ENCODE peak calls at places on chromosomes 13 and 19, in eight cellular contexts. J is Peyer's patch, D is heart left ventricle, M is endothelial cell of umbilical vein, N is tibial nerve, O is prostate gland, X is uterus, P is A549. G is an unnamed sample.

GRCh38 chr19:10677796-10678195 is 23.4 kb upstream of the QTRT1 start:
- DNase-seq in J (no peak), D (no peak), M (no peak), N (no peak), O (peak), X (no peak), P (no peak), G (no peak)

GRCh38 chr19:29329460-29330134 is 116.6 kb upstream of the UQCRFS1 start:
- DNase-seq in J (no peak), D (no peak), M (no peak), N (no peak), O (no peak), X (no peak), P (no peak), G (no peak)

GRCh38 chr13:85586422-85586831 is 212.8 kb downstream of the SLITRK6 start:
- DNase-seq in J (no peak), D (no peak), M (no peak), N (no peak), O (no peak), X (no peak), P (no peak), G (peak)

GRCh38 chr19:52613299-52613906 is 24.8 kb downstream of the ZNF83 start:
- DNase-seq in J (no peak), D (no peak), M (no peak), N (no peak), O (no peak), X (no peak), P (no peak), G (no peak)

GRCh38 chr19:8304841-8305621 is 3.1 kb downstream of the CD320 start:
- DNase-seq in J (no peak), D (no peak), M (no peak), N (peak), O (peak), X (peak), P (no peak), G (no peak)

GRCh38 chr13:43608400-43609137 is 178.2 kb downstream of the ENOX1 start:
- DNase-seq in J (no peak), D (no peak), M (no peak), N (no peak), O (no peak), X (no peak), P (no peak), G (no peak)

GRCh38 chr19:18483119-18483518 is 38.8 kb downstream of the ELL start:
- DNase-seq in J (no peak), D (no peak), M (no peak), N (no peak), O (no peak), X (no peak), P (no peak), G (no peak)

GRCh38 chr19:3509566-3509989 is 3.5 kb downstream of the FZR1 start:
- DNase-seq in J (no peak), D (no peak), M (no peak), N (no peak), O (no peak), X (no peak), P (no peak), G (peak)

GRCh38 chr19:44755219-44755618 is 6.7 kb downstream of the BCL3 start:
- DNase-seq in J (no peak), D (no peak), M (no peak), N (no peak), O (no peak), X (no peak), P (no peak), G (no peak)

GRCh38 chr13:54950546-54950945 is 1921.9 kb downstream of the OLFM4 start:
- DNase-seq in J (no peak), D (no peak), M (no peak), N (no peak), O (no peak), X (no peak), P (no peak), G (no peak)

GRCh38 chr19:48095637-48096175 is 14.9 kb downstream of the PLA2G4C start:
- DNase-seq in J (no peak), D (no peak), M (no peak), N (no peak), O (no peak), X (no peak), P (no peak), G (no peak)

GRCh38 chr19:9584073-9584833 is at the start of gene ZNF121:
- DNase-seq in J (peak), D (peak), M (peak), N (peak), O (peak), X (peak), P (peak), G (peak)

GRCh38 chr13:105920375-105920774 is 615.1 kb downstream of the EFNB2 start:
- DNase-seq in J (no peak), D (no peak), M (peak), N (no peak), O (no peak), X (no peak), P (no peak), G (no peak)

GRCh38 chr19:45376045-45376724 is 5.8 kb upstream of the ERCC2 start:
- DNase-seq in J (no peak), D (no peak), M (peak), N (no peak), O (peak), X (peak), P (peak), G (peak)

GRCh38 chr13:94061316-94061715 is 418.2 kb downstream of the DCT start:
- DNase-seq in J (no peak), D (no peak), M (no peak), N (no peak), O (no peak), X (no peak), P (no peak), G (peak)

GRCh38 chr13:54636231-54636630 is 1607.6 kb downstream of the OLFM4 start:
- DNase-seq in J (no peak), D (no peak), M (no peak), N (no peak), O (no peak), X (no peak), P (no peak), G (no peak)

GRCh38 chr13:19151581-19152263 is 29.9 kb downstream of the TUBA3C start:
- DNase-seq in J (no peak), D (no peak), M (no peak), N (no peak), O (no peak), X (no peak), P (no peak), G (no peak)

GRCh38 chr19:2333027-2333806 is 4.7 kb downstream of the SPPL2B start:
- DNase-seq in J (peak), D (no peak), M (no peak), N (no peak), O (no peak), X (no peak), P (no peak), G (no peak)

GRCh38 chr13:111115841-111116500 is 861 bp downstream of the ARHGEF7 start:
- DNase-seq in J (no peak), D (peak), M (peak), N (peak), O (no peak), X (peak), P (no peak), G (no peak)

GRCh38 chr13:25267715-25268114 is 19.6 kb downstream of the MTMR6 start:
- DNase-seq in J (no peak), D (no peak), M (peak), N (no peak), O (no peak), X (no peak), P (no peak), G (no peak)

GRCh38 chr13:24348797-24349515 is 39.6 kb downstream of the C1QTNF9 start:
- DNase-seq in J (peak), D (no peak), M (no peak), N (no peak), O (peak), X (no peak), P (no peak), G (no peak)

GRCh38 chr19:15368051-15368632 is 11.4 kb downstream of the AKAP8 start:
- DNase-seq in J (no peak), D (no peak), M (no peak), N (no peak), O (no peak), X (no peak), P (no peak), G (no peak)

GRCh38 chr19:15367439-15367838 is 12.1 kb downstream of the AKAP8 start:
- DNase-seq in J (no peak), D (no peak), M (no peak), N (no peak), O (no peak), X (no peak), P (no peak), G (no peak)

GRCh38 chr19:15369594-15369891 is 10.0 kb downstream of the AKAP8 start:
- DNase-seq in J (no peak), D (no peak), M (no peak), N (no peak), O (no peak), X (no peak), P (no peak), G (no peak)

GRCh38 chr19:15371119-15371518 is 8.5 kb downstream of the AKAP8 start:
- DNase-seq in J (no peak), D (no peak), M (no peak), N (no peak), O (no peak), X (no peak), P (no peak), G (no peak)

GRCh38 chr19:15368798-15369593 is 10.6 kb downstream of the AKAP8 start:
- DNase-seq in J (no peak), D (no peak), M (no peak), N (no peak), O (no peak), X (no peak), P (no peak), G (no peak)
- TF ChIP-seq POLR2A in J (no peak), D (no peak), M (no peak), N (no peak), O (no peak), X (no peak), P (no peak), G (no peak)

DNA sequence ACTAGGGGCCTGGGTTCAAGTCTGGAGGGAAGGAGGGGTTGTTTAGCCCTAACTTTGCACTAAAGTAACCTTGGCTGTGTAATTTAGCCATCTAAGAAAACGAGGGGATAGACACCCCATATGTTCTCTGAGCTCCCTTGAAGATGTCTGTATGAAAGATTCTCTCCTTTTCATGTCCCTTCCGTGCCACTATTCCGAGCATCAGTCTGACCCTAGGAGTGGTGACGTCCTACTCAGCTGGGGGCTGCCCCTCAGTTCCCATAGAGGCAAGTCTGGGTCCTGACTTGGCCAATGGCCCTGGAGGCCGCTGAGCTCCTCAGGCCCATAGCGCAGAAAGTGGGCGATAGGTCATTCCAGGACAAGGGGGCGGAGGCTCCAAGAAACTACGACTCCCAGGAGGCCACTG is 790 bp upstream of the WDFY2 start:
- DNase-seq in J (no peak), D (no peak), M (no peak), N (no peak), O (no peak), X (no peak), P (no peak), G (no peak)
- TF ChIP-seq POLR2A in J (no peak), D (no peak), M (no peak), N (no peak), O (peak), X (no peak), P (no peak), G (peak)

GRCh38 chr13:109971745-109972090 is 185.3 kb upstream of the IRS2 start:
- DNase-seq in J (no peak), D (no peak), M (no peak), N (no peak), O (no peak), X (no peak), P (no peak), G (no peak)
- TF ChIP-seq POLR2A in J (no peak), D (no peak), M (no peak), N (no peak), O (no peak), X (no peak), P (no peak), G (no peak)

DNA sequence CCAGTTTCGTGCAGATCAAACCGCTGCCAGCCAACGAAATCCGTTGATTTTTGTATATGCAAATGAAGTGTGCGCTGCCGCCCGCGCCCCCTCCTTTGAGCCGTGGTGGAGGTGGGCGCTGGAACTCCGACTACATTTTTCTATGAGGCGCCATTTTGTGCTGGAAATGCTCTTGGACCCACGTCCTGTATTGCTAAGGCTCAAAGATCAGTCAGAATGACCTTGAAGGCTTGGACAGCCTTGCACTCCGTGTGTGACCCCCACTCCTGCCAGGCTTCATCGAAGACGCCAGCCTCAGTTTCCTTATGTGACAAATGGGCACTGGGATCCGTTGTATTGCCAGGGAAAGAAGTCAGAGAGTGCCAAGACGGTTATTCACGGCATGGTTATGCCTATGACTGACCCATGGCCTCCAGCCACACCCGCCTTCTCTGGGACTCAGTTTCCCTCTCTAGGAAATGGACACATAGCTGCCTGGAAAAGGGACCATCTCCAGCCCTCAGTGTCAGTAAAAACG is 790 bp upstream of the UBE2S start:
- DNase-seq in J (no peak), D (no peak), M (no peak), N (no peak), O (no peak), X (no peak), P (no peak), G (no peak)
- TF ChIP-seq POLR2A in J (no peak), D (no peak), M (peak), N (no peak), O (no peak), X (no peak), P (no peak), G (no peak)

DNA sequence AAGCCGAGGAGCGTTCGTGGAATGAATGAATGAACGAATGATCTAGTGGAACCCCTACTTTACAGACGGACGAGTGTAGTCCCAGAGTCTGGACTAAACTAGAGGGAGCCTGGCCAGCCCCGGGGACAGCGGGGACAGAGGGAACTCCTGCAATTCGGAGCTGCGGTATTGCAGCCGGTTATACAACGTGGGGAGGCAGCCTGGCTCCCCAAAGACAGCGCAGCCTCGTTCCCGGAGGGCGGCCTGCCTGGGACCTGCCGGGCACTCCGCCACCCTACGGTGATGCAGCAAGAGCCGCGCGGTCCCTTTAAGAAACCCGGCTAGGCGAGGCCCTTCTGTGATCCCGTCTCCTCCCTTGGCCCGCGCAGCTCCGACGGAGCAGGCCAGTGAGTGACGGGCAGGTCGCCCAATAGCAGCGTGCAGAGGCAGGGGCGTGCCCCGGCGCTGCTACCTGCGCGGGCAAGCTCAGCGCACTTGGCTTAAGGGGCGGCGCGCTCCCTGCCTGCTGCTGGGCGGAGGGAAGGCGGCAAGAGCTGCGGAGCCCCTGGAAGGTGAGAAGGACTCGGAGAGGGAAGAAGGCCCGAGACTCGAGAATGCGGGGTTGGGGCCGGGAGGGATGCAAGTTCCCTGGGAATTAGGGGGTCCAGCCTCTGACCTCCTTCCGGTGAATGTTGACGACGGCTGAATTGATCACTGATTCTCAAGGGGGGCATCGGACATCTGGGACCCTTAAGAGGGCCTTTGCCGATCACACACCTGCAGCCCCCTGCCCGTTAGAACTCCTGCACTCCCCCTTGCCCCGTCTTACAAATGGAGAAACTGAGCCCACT is at the start of gene ABCA7:
- DNase-seq in J (peak), D (peak), M (peak), N (peak), O (peak), X (peak), P (peak), G (peak)
- TF ChIP-seq POLR2A in J (peak), D (no peak), M (peak), N (peak), O (peak), X (peak), P (no peak), G (peak)

DNA sequence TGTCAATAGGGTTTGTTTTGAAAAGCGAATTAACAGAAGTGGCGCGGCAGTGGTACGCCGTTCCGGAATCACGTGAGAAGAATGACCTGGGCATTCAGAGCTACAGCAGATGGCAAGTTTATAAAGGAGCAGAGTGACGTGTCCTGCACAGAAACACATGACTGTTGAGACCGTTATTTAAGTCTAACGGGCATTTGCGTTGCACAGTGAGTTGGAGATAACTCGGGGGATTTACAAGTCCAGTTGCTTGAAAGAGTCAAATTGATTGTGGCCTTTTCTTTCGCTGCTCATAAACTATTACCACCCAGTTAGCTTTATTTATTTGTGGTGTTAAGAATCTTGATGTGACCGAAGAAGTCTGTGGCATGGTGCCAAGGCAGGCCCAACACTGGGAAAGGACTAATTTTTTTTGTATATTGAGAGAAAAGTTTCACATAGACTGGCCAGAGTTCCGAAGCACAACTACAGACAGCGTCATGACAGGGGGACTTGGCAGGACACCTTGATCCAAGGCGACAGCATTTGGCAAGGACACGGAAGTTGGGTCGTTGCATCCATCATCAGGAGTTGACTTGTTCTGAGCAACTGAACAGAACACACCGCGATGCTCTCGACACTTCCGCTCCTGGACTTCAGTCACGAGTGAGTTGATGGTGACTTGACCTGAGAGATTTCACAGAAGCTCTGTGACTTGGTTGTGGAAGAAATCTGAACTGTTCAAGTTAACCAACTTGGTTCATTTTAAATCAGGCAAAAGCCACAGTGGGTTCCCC is 12.0 kb upstream of the PTOV1 start:
- DNase-seq in J (no peak), D (no peak), M (no peak), N (no peak), O (no peak), X (no peak), P (no peak), G (no peak)
- TF ChIP-seq POLR2A in J (no peak), D (no peak), M (no peak), N (no peak), O (no peak), X (no peak), P (no peak), G (no peak)

G was measured in H54.